ENCODE peak calls at places on chromosomes 5 and 9, in nine cellular contexts. One of them, this sample, is unnamed. For H3K4me1, the result is how much of the 10 kb centered on the place peaks cover.

GRCh38 chr9:86126998-86127972 is 27.9 kb upstream of the GOLM1 start:
- DNase-seq in stomach: peak
- DNase-seq in gastrocnemius medialis: peak
- DNase-seq in H1: peak
- DNase-seq in suprapubic skin: no peak
- DNase-seq in HepG2: peak
- DNase-seq in A549: peak
- DNase-seq in heart left ventricle: peak
- DNase-seq in K562: peak
- DNase-seq in this sample: peak

GRCh38 chr9:98182069-98182820 is 10.2 kb downstream of the CORO2A start:
- DNase-seq in stomach: no peak
- DNase-seq in gastrocnemius medialis: no peak
- DNase-seq in H1: no peak
- DNase-seq in suprapubic skin: no peak
- DNase-seq in HepG2: no peak
- DNase-seq in A549: no peak
- DNase-seq in heart left ventricle: no peak
- DNase-seq in K562: peak
- DNase-seq in this sample: no peak

GRCh38 chr5:143550985-143551630 is 147.6 kb upstream of the NR3C1 start:
- DNase-seq in stomach: no peak
- DNase-seq in gastrocnemius medialis: no peak
- DNase-seq in H1: no peak
- DNase-seq in suprapubic skin: no peak
- DNase-seq in HepG2: no peak
- DNase-seq in A549: no peak
- DNase-seq in heart left ventricle: no peak
- DNase-seq in K562: no peak
- DNase-seq in this sample: no peak

GRCh38 chr5:137415231-137415681 is 83.9 kb downstream of the SPOCK1 start:
- DNase-seq in stomach: no peak
- DNase-seq in gastrocnemius medialis: no peak
- DNase-seq in H1: no peak
- DNase-seq in suprapubic skin: no peak
- DNase-seq in HepG2: no peak
- DNase-seq in A549: no peak
- DNase-seq in heart left ventricle: no peak
- DNase-seq in K562: no peak
- DNase-seq in this sample: no peak

GRCh38 chr5:103561670-103562069 is 919 bp downstream of the NUDT12 start:
- DNase-seq in stomach: no peak
- DNase-seq in gastrocnemius medialis: no peak
- DNase-seq in H1: no peak
- DNase-seq in suprapubic skin: no peak
- DNase-seq in HepG2: no peak
- DNase-seq in A549: no peak
- DNase-seq in heart left ventricle: no peak
- DNase-seq in K562: peak
- DNase-seq in this sample: no peak

GRCh38 chr5:61525573-61526142 is 193.6 kb downstream of the ZSWIM6 start:
- DNase-seq in stomach: no peak
- DNase-seq in gastrocnemius medialis: no peak
- DNase-seq in H1: no peak
- DNase-seq in suprapubic skin: no peak
- DNase-seq in HepG2: no peak
- DNase-seq in A549: no peak
- DNase-seq in heart left ventricle: no peak
- DNase-seq in K562: no peak
- DNase-seq in this sample: no peak

GRCh38 chr5:157217289-157218024 is 36.8 kb downstream of the ITK start:
- DNase-seq in stomach: no peak
- DNase-seq in gastrocnemius medialis: no peak
- DNase-seq in H1: no peak
- DNase-seq in suprapubic skin: no peak
- DNase-seq in HepG2: no peak
- DNase-seq in A549: no peak
- DNase-seq in heart left ventricle: no peak
- DNase-seq in K562: no peak
- DNase-seq in this sample: no peak

GRCh38 chr5:179268966-179269693 is 76.1 kb downstream of the ADAMTS2 start:
- DNase-seq in stomach: no peak
- DNase-seq in gastrocnemius medialis: peak
- DNase-seq in H1: no peak
- DNase-seq in suprapubic skin: peak
- DNase-seq in HepG2: no peak
- DNase-seq in A549: no peak
- DNase-seq in heart left ventricle: no peak
- DNase-seq in K562: no peak
- DNase-seq in this sample: no peak

GRCh38 chr5:135891804-135892203 is 3.8 kb downstream of the IL9 start:
- DNase-seq in stomach: no peak
- DNase-seq in gastrocnemius medialis: no peak
- DNase-seq in H1: peak
- DNase-seq in suprapubic skin: no peak
- DNase-seq in HepG2: no peak
- DNase-seq in A549: no peak
- DNase-seq in heart left ventricle: no peak
- DNase-seq in K562: no peak
- DNase-seq in this sample: no peak

DNA sequence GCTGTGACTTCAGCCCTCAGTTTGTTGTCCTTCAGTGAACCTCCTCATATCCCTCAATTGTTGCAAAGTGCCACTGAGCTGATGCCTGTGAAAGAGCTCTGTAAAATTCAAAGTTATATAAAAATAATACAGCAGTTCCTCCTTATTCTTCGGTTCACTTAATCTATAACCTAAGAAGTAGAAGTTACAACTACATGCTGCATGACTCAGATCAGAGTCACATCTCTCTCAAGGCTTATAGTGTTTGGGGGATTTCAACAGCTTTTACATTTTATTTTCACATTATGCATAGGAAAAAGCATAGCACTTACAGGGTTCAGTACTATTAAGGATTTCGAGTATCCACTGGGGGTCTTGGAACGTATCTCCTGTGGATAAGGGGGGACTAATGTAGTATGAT is 25.1 kb upstream of the GCNT1 start:
- DNase-seq in stomach: no peak
- DNase-seq in gastrocnemius medialis: no peak
- DNase-seq in H1: no peak
- DNase-seq in suprapubic skin: no peak
- DNase-seq in HepG2: no peak
- DNase-seq in A549: no peak
- DNase-seq in heart left ventricle: no peak
- DNase-seq in K562: no peak
- DNase-seq in this sample: no peak
- H3K4me1 ChIP-seq in stomach: under half
- H3K4me1 ChIP-seq in gastrocnemius medialis: under half
- H3K4me1 ChIP-seq in H1: under half
- H3K4me1 ChIP-seq in suprapubic skin: under half
- H3K4me1 ChIP-seq in HepG2: under half
- H3K4me1 ChIP-seq in A549: under half
- H3K4me1 ChIP-seq in heart left ventricle: under half
- H3K4me1 ChIP-seq in K562: under half
- H3K4me1 ChIP-seq in this sample: under half

DNA sequence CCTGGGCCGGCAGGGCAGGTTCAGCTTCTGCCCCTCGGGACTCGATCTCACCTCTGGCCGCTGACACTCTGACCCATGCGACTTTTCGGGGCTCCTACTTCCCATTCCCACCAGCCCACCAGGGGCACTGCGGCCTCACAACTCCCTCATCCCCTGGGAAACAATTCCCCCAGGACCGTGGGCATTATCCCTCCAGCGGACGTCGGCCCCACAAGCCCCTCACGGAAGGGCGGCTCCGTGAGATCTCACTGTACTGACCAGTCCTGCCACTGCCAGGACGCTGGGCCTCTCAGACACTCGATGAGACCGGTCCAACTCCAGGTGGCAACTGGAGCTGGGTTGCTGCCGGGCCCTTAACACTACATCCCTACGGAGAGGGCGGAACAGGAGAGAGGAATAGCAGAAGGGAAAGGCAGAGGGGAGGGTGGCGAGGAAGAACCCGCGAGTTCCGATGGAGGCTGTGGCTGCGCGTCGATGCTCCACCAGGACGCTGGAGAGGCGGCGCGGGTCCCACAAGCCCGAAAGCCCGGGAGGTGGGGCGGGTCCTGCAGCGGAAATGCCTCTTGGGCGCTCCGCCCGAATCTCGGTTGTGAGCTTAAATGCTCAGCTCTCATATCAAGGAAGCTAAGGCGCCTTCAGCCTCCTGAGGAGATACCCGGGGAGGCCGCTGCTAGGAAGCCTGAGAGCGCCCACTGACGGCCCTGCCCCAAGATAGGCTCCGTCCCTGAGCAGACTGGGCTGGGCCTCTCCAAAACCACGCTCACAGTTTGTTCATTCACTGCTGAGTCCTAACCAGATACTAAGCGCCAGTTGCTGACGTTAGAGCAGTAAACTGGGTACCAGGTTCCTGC is 36.3 kb downstream of the VCP start:
- DNase-seq in stomach: peak
- DNase-seq in gastrocnemius medialis: no peak
- DNase-seq in H1: peak
- DNase-seq in suprapubic skin: no peak
- DNase-seq in HepG2: no peak
- DNase-seq in A549: no peak
- DNase-seq in heart left ventricle: peak
- DNase-seq in K562: peak
- DNase-seq in this sample: no peak
- H3K4me3 ChIP-seq in stomach: peak
- H3K4me3 ChIP-seq in gastrocnemius medialis: peak
- H3K4me3 ChIP-seq in H1: no peak
- H3K4me3 ChIP-seq in suprapubic skin: peak
- H3K4me3 ChIP-seq in HepG2: no peak
- H3K4me3 ChIP-seq in A549: no peak
- H3K4me3 ChIP-seq in heart left ventricle: peak
- H3K4me3 ChIP-seq in K562: no peak
- H3K4me3 ChIP-seq in this sample: no peak

GRCh38 chr5:95883185-95884020 is 60.9 kb upstream of the GLRX start:
- DNase-seq in stomach: no peak
- DNase-seq in gastrocnemius medialis: peak
- DNase-seq in H1: no peak
- DNase-seq in suprapubic skin: no peak
- DNase-seq in HepG2: no peak
- DNase-seq in A549: no peak
- DNase-seq in heart left ventricle: no peak
- DNase-seq in K562: no peak
- DNase-seq in this sample: no peak
- TF ChIP-seq POLR2A in stomach: no peak
- TF ChIP-seq POLR2A in gastrocnemius medialis: no peak
- TF ChIP-seq POLR2A in H1: no peak
- TF ChIP-seq POLR2A in suprapubic skin: no peak
- TF ChIP-seq POLR2A in HepG2: peak
- TF ChIP-seq POLR2A in A549: no peak
- TF ChIP-seq POLR2A in heart left ventricle: no peak
- TF ChIP-seq POLR2A in K562: no peak
- TF ChIP-seq POLR2A in this sample: no peak

DNA sequence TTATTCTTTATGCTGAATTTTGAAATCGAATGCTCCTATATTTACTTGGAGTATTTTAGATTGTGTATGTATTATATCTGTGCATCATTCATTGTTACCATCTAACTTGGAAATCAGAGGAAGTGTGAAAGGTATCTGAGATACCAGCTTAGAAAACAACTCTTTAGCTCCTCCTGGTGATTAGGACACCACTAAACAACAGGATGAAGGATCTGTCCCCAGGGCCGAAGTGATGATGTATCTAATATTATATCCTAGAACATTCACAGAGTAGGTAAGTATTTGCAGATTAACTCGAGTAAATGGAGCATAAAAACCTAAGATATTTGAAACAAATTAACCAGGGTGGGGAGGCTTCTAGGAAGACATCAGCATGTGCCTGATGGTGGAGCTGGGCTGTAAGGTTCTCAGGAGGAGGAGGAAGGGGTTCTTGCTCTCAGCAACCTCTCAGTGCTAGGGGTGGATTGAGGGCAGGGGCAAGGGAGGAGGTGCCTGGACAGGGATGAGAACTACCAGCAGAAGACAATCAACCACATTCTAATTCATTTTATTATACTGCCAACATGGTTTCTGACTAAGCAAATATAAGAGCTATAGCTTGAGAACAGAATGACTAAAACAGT is 2.6 kb upstream of the NFIL3 start:
- DNase-seq in stomach: no peak
- DNase-seq in gastrocnemius medialis: no peak
- DNase-seq in H1: no peak
- DNase-seq in suprapubic skin: no peak
- DNase-seq in HepG2: peak
- DNase-seq in A549: peak
- DNase-seq in heart left ventricle: no peak
- DNase-seq in K562: peak
- DNase-seq in this sample: no peak
- H3K4me1 ChIP-seq in stomach: under half
- H3K4me1 ChIP-seq in gastrocnemius medialis: under half
- H3K4me1 ChIP-seq in H1: under half
- H3K4me1 ChIP-seq in suprapubic skin: half or more
- H3K4me1 ChIP-seq in HepG2: under half
- H3K4me1 ChIP-seq in A549: under half
- H3K4me1 ChIP-seq in heart left ventricle: under half
- H3K4me1 ChIP-seq in K562: under half
- H3K4me1 ChIP-seq in this sample: under half

DNA sequence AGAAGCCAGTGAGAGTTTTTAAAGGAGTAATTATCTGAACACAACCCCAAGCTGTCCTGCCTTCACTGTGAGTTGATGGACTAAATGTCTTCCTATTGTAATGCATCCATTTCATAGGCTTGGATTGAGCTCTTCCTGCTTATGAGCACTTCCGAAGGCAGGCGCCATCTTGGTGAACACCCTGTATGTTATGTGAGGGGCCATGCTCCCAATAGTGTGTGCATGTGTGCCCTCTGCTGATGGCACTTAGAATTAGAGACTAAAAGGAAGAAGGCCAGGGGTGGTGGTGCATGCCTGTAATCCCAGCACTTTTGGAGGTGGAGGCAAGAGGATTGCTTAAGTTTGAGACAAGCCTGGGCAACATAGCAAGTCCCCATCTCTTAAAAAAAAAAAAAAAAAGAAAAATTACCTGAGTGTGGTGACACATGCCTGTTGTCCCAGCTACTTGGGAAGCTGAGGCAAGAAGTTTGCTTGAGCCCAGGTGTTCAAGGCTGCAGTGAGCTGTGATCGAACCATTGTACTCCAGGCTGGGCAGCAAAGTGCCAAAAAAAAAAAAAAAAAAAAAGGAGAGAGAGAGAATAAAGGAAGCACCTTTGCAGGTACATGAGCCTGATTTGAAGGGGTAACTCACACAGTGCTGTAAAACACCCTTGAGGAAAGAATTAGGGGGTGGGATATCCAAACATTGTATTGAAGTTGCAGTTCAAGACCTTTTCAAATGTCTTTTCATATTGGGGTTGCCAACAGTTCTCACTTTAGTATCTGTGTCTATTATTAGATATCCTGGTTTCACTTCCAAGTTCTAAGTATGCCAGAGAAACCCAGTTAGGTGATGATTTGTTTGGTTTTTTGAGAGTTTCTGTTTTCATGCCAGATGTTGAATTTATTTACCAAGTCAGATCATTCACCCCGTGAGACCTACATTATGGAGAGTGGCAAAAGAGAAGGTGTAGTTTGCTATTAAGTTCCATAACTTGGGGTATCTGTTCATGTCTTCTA is 64.8 kb downstream of the C9orf152 start:
- DNase-seq in stomach: no peak
- DNase-seq in gastrocnemius medialis: no peak
- DNase-seq in H1: no peak
- DNase-seq in suprapubic skin: no peak
- DNase-seq in HepG2: no peak
- DNase-seq in A549: no peak
- DNase-seq in heart left ventricle: no peak
- DNase-seq in K562: peak
- DNase-seq in this sample: no peak
- H3K4me3 ChIP-seq in stomach: no peak
- H3K4me3 ChIP-seq in gastrocnemius medialis: no peak
- H3K4me3 ChIP-seq in H1: no peak
- H3K4me3 ChIP-seq in suprapubic skin: no peak
- H3K4me3 ChIP-seq in HepG2: no peak
- H3K4me3 ChIP-seq in A549: no peak
- H3K4me3 ChIP-seq in heart left ventricle: no peak
- H3K4me3 ChIP-seq in K562: no peak
- H3K4me3 ChIP-seq in this sample: no peak